ENCODE peak calls at places on chromosome X, in four cellular contexts. P is GM13976, I is sigmoid colon, O is stomach. A is an unnamed sample.

GRCh38 chrX:100829730-100830129 is 9.5 kb downstream of the CSTF2 start:
- DNase-seq in I (no peak), P (no peak), O (no peak), A (no peak)

GRCh38 chrX:72041901-72042859 is 89.5 kb downstream of the RTL5 start:
- DNase-seq in O (no peak), P (no peak), I (peak), A (no peak)

GRCh38 chrX:107676559-107677378 is 48.5 kb downstream of the PRPS1 start:
- DNase-seq in I (peak), O (peak), P (no peak), A (peak)

GRCh38 chrX:20067709-20068315 is 48.9 kb downstream of the MAP7D2 start:
- DNase-seq in I (peak), P (no peak), O (peak), A (peak)

GRCh38 chrX:153983321-153983729 is 10.8 kb downstream of the TMEM187 start:
- DNase-seq in I (no peak), O (no peak), P (no peak), A (no peak)

GRCh38 chrX:110853610-110854009 is 58.0 kb upstream of the CHRDL1 start:
- DNase-seq in P (no peak), I (no peak), O (no peak), A (no peak)

GRCh38 chrX:77493677-77494553 is 46.7 kb downstream of the FGF16 start:
- DNase-seq in O (no peak), P (no peak), I (no peak), A (no peak)

GRCh38 chrX:150366951-150367545 is 3.9 kb downstream of the MAMLD1 start:
- DNase-seq in P (no peak), O (no peak), I (no peak), A (no peak)

GRCh38 chrX:40174594-40175415 is 77.0 kb upstream of the BCOR start:
- DNase-seq in I (peak), P (no peak), O (peak), A (no peak)

GRCh38 chrX:69948398-69948797 is 101.3 kb downstream of the AWAT2 start:
- DNase-seq in I (no peak), O (no peak), P (no peak), A (no peak)

GRCh38 chrX:66731398-66731797 is 92.5 kb upstream of the EDA2R start:
- DNase-seq in P (peak), I (no peak), O (no peak), A (no peak)

DNA sequence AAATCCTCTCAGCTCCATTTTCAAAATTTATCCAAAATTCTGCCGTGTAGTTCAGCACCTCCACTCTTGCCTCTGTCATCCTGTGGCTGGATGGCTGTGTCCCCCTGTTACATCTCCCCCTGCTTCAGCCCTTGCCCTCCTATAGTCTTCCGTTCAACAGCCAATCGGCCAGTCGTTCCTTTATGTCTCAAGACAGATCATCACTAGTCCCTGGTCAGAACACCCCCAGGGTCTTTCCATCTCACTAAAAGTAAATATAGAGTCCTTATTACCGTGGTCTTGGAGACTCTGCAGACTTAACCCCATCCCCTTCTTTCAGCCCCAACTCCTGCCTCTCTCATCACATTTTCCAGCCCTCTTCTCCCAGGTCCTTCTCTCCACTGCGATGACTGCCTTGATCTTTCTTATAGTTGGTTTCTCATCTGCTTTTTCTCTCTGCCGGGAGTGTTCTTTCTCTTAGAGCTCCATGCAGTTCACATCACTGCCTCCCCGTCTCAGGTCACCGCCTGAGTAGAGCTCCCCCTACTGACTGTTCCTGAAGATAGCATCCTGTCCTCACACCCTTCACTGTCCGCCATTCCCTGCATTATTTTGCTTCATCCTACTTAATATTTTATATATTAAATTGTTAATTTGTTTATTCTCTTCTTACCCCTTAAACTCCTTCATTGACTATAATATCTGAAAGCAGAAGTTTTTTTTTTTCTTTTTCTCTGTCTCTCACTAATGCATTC is 736.9 kb upstream of the MAGEB2 start:
- DNase-seq in I (no peak), O (peak), P (peak), A (no peak)
- TF ChIP-seq CTCF in I (no peak), O (no peak), P (peak), A (no peak)

GRCh38 chrX:45843518-45843917 is 642.8 kb upstream of the DIPK2B start:
- DNase-seq in I (no peak), O (no peak), P (no peak), A (no peak)
- TF ChIP-seq CTCF in I (no peak), O (no peak), P (no peak), A (no peak)

GRCh38 chrX:151726751-151727150 is 7.8 kb upstream of the CNGA2 start:
- DNase-seq in O (no peak), P (no peak), I (no peak), A (no peak)

GRCh38 chrX:151723156-151723760 is 7.4 kb downstream of the FATE1 start:
- DNase-seq in P (no peak), O (no peak), I (no peak), A (no peak)

GRCh38 chrX:151724563-151725337 is 8.9 kb downstream of the FATE1 start:
- DNase-seq in O (peak), I (no peak), P (no peak), A (no peak)

GRCh38 chrX:151725338-151725614 is 9.3 kb upstream of the CNGA2 start:
- DNase-seq in O (no peak), P (no peak), I (no peak), A (no peak)

GRCh38 chrX:151722241-151722846 is 6.5 kb downstream of the FATE1 start:
- DNase-seq in P (no peak), O (peak), I (peak), A (no peak)
- TF ChIP-seq CTCF in P (no peak), O (no peak), I (no peak), A (no peak)

GRCh38 chrX:24024819-24025740 is 1.9 kb downstream of the KLHL15 start:
- DNase-seq in P (peak), O (peak), I (peak), A (peak)
- TF ChIP-seq CTCF in P (no peak), O (no peak), I (no peak), A (no peak)

GRCh38 chrX:121310820-121311219 is 263.4 kb downstream of the GLUD2 start:
- DNase-seq in O (no peak), I (no peak), P (no peak), A (no peak)

GRCh38 chrX:121307441-121307840 is 260.0 kb downstream of the GLUD2 start:
- DNase-seq in I (no peak), O (no peak), P (peak), A (no peak)

DNA sequence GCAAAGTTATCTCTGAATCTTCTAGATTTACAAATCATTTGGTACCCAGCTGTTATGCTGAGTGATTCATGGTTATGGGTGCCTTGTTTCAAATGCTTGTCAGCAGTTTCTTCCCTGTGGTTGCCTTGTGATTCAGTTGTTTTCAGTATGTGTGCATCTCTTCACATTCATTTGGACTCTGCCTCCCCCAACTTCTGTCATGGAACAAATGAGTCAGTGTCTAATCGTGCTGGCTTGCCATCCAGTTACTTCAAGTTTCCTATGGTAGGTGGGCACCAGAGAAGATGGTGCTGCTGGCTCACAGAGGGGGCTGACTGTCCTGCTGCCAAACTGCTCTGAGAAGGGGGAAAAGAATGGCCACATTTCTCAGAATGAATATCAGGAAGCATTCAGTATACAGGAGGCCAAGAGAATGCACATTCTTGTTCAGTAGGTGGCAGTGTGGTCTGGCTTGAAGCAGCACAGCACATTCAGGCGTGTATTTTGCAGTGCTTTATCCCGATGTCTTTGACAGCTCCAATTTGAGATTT is 260.9 kb downstream of the GLUD2 start:
- DNase-seq in O (no peak), P (peak), I (no peak), A (no peak)
- TF ChIP-seq CTCF in O (no peak), P (peak), I (no peak), A (peak)